ENCODE peak calls at places on chromosomes 2 and 18, in six cellular contexts. F, R, K, S, V and W are unnamed samples.

GRCh38 chr2:60706021-60706420 is 50.0 kb upstream of the PAPOLG start:
- DNase-seq in F (no peak), R (peak), K (peak), S (no peak), V (no peak), W (no peak)

GRCh38 chr2:198316231-198316630 is 511.8 kb downstream of the PLCL1 start:
- DNase-seq in F (no peak), R (no peak), K (no peak), S (no peak), V (no peak), W (no peak)

GRCh38 chr2:61210332-61210981 is 48.5 kb downstream of the C2orf74 start:
- DNase-seq in F (peak), R (peak), K (peak), S (no peak), V (no peak), W (no peak)

GRCh38 chr2:98908909-98909308 is 27.1 kb downstream of the CRACDL start:
- DNase-seq in F (peak), R (peak), K (peak), S (no peak), V (no peak), W (peak)

GRCh38 chr18:42977982-42978595 is 137.4 kb downstream of the RIT2 start:
- DNase-seq in F (no peak), R (no peak), K (no peak), S (no peak), V (no peak), W (no peak)

GRCh38 chr2:236858661-236859060 is 227.0 kb upstream of the COPS8 start:
- DNase-seq in F (no peak), R (no peak), K (peak), S (no peak), V (no peak), W (peak)

GRCh38 chr2:46471-47345 is at the start of gene FAM110C:
- DNase-seq in F (peak), R (peak), K (no peak), S (peak), V (peak), W (peak)

GRCh38 chr2:191839918-191840804 is 6.7 kb downstream of the CAVIN2 start:
- DNase-seq in F (no peak), R (peak), K (no peak), S (no peak), V (no peak), W (no peak)

GRCh38 chr18:50558157-50558556 is 1.7 kb upstream of the MAPK4 start:
- DNase-seq in F (no peak), R (no peak), K (no peak), S (no peak), V (no peak), W (no peak)

GRCh38 chr2:238063414-238064189 is 2.8 kb downstream of the SCLY start:
- DNase-seq in F (no peak), R (no peak), K (no peak), S (no peak), V (no peak), W (no peak)

GRCh38 chr2:208179028-208179609 is 10.7 kb downstream of the C2orf80 start:
- DNase-seq in F (no peak), R (no peak), K (no peak), S (no peak), V (no peak), W (no peak)

GRCh38 chr18:30787410-30787809 is 255.1 kb downstream of the DSC3 start:
- DNase-seq in F (no peak), R (no peak), K (no peak), S (no peak), V (no peak), W (no peak)

GRCh38 chr2:218343591-218343990 is 13.1 kb upstream of the CATIP start:
- DNase-seq in F (peak), R (no peak), K (peak), S (no peak), V (no peak), W (no peak)

GRCh38 chr2:174771136-174771535 is 6.9 kb upstream of the CHRNA1 start:
- DNase-seq in F (no peak), R (no peak), K (no peak), S (no peak), V (no peak), W (no peak)

GRCh38 chr18:8525692-8526091 is 83.5 kb upstream of the RAB12 start:
- DNase-seq in F (no peak), R (no peak), K (no peak), S (no peak), V (no peak), W (no peak)

GRCh38 chr18:79681484-79682387 is 2.1 kb downstream of the CTDP1 start:
- DNase-seq in F (no peak), R (no peak), K (no peak), S (peak), V (peak), W (no peak)

GRCh38 chr2:192124576-192124975 is 70.2 kb downstream of the TMEFF2 start:
- DNase-seq in F (peak), R (no peak), K (no peak), S (no peak), V (no peak), W (no peak)

GRCh38 chr18:58609536-58609993 is 19.3 kb downstream of the ALPK2 start:
- DNase-seq in F (no peak), R (no peak), K (no peak), S (no peak), V (no peak), W (no peak)

GRCh38 chr18:48902023-48902855 is 48.5 kb downstream of the SMAD7 start:
- DNase-seq in F (peak), R (peak), K (peak), S (no peak), V (no peak), W (peak)

GRCh38 chr2:146986161-146986560 is 858.7 kb upstream of the ACVR2A start:
- DNase-seq in F (peak), R (peak), K (no peak), S (no peak), V (no peak), W (no peak)

GRCh38 chr2:85995648-85996529 is 107.1 kb upstream of the ST3GAL5 start:
- DNase-seq in F (no peak), R (no peak), K (no peak), S (no peak), V (no peak), W (peak)

GRCh38 chr2:154195644-154196221 is 324.0 kb downstream of the GALNT13 start:
- DNase-seq in F (peak), R (peak), K (no peak), S (no peak), V (no peak), W (no peak)